ENCODE peak calls at places on chromosome 15, in nine cellular contexts. M is cardiac muscle cell; Z is kidney epithelial cell; W is CD8-positive, alpha-beta T cell; O is GM13977; D is uterus; F is type B pancreatic cell; Y is GM06990; L is PC-3. R is an unnamed sample.
A peak's percentile ranks its signal among the peaks of the same experiment; 100 is the strongest.

GRCh38 chr15:43514241-43515057 is 3.0 kb upstream of the MAP1A start:
- DNase-seq in M (peak; percentile 30), Z (no peak), W (peak; percentile 20), O (peak; percentile 59), D (no peak), F (no peak), Y (no peak), L (peak; percentile 41), R (peak; percentile 18)

GRCh38 chr15:35115155-35115725 is 30.1 kb upstream of the NANOGP8 start:
- DNase-seq in M (peak; percentile 38), Z (no peak), W (no peak), O (no peak), D (no peak), F (no peak), Y (no peak), L (no peak), R (no peak)

GRCh38 chr15:57735406-57735805 is 28.9 kb downstream of the POLR2M start:
- DNase-seq in M (no peak), Z (no peak), W (no peak), O (no peak), D (peak; percentile 36), F (no peak), Y (no peak), L (no peak), R (no peak)

GRCh38 chr15:43204016-43204901 is 16.6 kb downstream of the EPB42 start:
- DNase-seq in M (peak; percentile 63), Z (no peak), W (peak; percentile 50), O (peak; percentile 65), D (no peak), F (no peak), Y (no peak), L (peak; percentile 73), R (peak; percentile 41)

GRCh38 chr15:42104095-42104891 is 9.9 kb upstream of the PLA2G4D start:
- DNase-seq in M (peak; percentile 57), Z (no peak), W (no peak), O (no peak), D (no peak), F (no peak), Y (no peak), L (no peak), R (no peak)

GRCh38 chr15:94460624-94461023 is 229.3 kb downstream of the MCTP2 start:
- DNase-seq in M (no peak), Z (no peak), W (no peak), O (no peak), D (no peak), F (no peak), Y (no peak), L (no peak), R (no peak)

GRCh38 chr15:31442203-31443090 is 115.8 kb downstream of the KLF13 start:
- DNase-seq in M (peak; percentile 71), Z (peak; percentile 26), W (no peak), O (no peak), D (peak; percentile 53), F (no peak), Y (no peak), L (peak; percentile 2), R (no peak)

GRCh38 chr15:67815036-67815592 is 10.2 kb upstream of the SKOR1 start:
- DNase-seq in M (no peak), Z (no peak), W (no peak), O (no peak), D (no peak), F (no peak), Y (no peak), L (no peak), R (no peak)

GRCh38 chr15:48547305-48547704 is 98.2 kb downstream of the FBN1 start:
- DNase-seq in M (peak; percentile 79), Z (no peak), W (no peak), O (no peak), D (no peak), F (no peak), Y (no peak), L (no peak), R (no peak)

GRCh38 chr15:90001062-90001682 is at the start of gene ZNF710:
- DNase-seq in M (peak; percentile 80), Z (no peak), W (peak; percentile 34), O (peak; percentile 87), D (peak; percentile 65), F (no peak), Y (peak; percentile 51), L (peak; percentile 48), R (peak; percentile 22)

GRCh38 chr15:31299588-31300207 is 26.9 kb upstream of the KLF13 start:
- DNase-seq in M (no peak), Z (no peak), W (peak; percentile 4), O (no peak), D (no peak), F (peak; percentile 49), Y (no peak), L (no peak), R (no peak)

DNA sequence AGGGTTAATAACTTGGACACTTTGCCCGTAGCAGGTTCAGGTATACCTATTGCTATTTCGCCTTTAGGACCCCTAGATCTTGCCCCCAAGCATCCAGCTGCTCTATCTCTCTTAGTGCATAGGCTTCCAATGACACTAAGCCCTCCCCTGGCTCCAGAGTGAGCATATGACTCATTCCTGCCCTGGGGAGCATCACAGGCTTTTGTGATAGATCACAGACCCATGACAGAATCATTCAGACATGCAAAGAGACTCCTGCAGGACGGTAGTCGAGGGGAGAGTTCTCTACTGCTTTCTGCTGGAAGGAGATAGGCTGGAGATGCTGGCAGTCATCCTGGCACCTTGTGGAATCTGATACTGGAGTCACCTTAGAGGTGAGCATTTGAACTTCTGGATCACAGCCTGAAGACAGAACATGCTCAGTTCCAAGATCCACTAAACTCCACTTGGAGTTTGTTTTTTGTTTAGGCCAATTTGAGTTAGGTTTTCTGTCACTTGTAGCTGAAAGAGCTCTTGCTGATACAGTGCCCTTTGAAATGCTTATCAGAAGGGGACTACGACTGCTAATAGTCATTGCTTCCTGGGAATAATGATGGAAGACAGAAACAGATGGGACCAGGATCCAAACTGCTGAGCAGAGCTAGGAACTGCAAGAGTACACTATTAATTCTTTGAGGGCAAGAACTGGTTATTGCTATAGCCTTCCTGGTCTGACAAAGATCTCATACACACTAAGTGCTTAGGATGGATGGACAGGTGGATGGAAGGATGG is 11.0 kb downstream of the LYSMD2 start:
- DNase-seq in M (peak; percentile 80), Z (peak; percentile 76), W (peak; percentile 45), O (peak; percentile 49), D (peak; percentile 91), F (no peak), Y (peak; percentile 60), L (peak; percentile 86), R (no peak)
- TF ChIP-seq CTCF in M (no peak), Z (no peak), W (no peak), O (no peak), D (no peak), F (no peak), Y (no peak), L (no peak), R (no peak)

DNA sequence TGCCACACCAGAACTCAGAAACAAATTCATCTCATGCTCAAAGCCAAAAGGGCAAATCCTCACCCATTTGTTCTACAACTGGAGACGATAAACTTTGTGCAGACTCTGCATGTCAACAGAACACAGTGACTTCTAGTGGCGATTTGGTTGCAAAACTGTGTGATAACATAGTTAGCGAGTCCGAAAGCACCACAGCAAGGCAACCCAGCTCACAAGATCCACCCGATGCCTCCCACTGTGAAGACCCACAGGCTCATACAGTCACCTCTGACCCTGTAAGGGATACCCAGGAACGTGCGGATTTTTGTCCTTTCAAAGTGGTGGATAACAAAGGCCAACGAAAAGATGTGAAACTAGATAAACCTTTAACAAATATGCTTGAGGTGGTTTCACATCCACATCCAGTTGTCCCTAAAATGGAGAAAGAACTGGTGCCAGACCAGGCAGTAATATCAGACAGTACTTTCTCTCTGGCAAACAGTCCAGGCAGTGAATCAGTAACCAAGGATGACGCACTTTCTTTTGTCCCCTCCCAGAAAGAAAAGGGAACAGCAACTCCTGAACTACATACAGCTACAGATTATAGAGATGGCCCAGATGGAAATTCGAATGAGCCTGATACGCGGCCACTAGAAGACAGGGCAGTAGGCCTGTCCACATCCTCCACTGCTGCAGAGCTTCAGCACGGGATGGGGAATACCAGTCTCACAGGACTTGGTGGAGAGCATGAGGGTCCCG is 199.7 kb downstream of the AKAP13 start:
- DNase-seq in M (peak; percentile 85), Z (no peak), W (no peak), O (no peak), D (peak; percentile 59), F (no peak), Y (no peak), L (no peak), R (no peak)
- TF ChIP-seq CTCF in M (peak; percentile 19), Z (no peak), W (no peak), O (no peak), D (no peak), F (no peak), Y (peak; percentile 27), L (peak; percentile 21), R (no peak)

GRCh38 chr15:88661041-88661765 is 22.4 kb downstream of the ISG20 start:
- DNase-seq in M (no peak), Z (no peak), W (no peak), O (no peak), D (no peak), F (no peak), Y (no peak), L (no peak), R (no peak)

GRCh38 chr15:88661766-88662556 is 23.1 kb downstream of the ISG20 start:
- DNase-seq in M (peak; percentile 30), Z (no peak), W (no peak), O (no peak), D (no peak), F (no peak), Y (no peak), L (no peak), R (no peak)

GRCh38 chr15:88658972-88659931 is 20.4 kb downstream of the ISG20 start:
- DNase-seq in M (peak; percentile 79), Z (no peak), W (no peak), O (no peak), D (no peak), F (no peak), Y (no peak), L (peak; percentile 89), R (no peak)

GRCh38 chr15:88663216-88663615 is 24.4 kb downstream of the ISG20 start:
- DNase-seq in M (peak; percentile 34), Z (no peak), W (no peak), O (no peak), D (no peak), F (peak; percentile 40), Y (no peak), L (peak; percentile 62), R (no peak)

DNA sequence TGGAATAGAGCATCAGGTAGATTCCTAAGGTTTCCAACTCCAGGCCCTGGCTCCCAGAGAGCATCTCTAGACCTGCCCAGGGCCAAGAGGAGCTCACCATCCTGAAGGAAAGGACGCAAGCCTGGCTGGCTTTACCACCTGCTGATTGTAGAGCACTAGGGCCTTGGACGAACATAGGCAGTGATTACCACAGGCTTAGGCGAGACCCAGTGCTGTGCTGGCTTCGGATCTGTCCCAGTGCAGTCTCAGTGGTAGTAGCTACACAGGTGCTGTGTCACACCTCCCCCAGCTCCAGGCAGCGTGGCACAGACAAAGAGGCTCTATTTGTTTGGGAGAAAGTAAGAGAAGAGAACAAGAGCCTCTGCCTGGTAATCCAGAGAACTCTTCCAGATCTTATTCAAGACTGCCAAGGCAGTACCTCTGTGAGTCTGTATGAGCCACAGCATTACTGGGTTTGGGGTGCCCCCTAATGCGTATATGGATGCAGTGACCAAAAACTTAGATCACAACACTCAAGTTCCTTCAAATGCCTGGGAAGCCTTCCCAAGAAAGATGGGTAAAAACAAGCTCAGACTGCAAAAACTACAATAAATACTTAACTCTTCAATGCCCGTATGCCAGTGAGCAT is 25.4 kb downstream of the ISG20 start:
- DNase-seq in M (peak; percentile 38), Z (no peak), W (peak; percentile 60), O (no peak), D (no peak), F (peak; percentile 20), Y (no peak), L (no peak), R (no peak)
- TF ChIP-seq CTCF in M (peak; percentile 7), Z (no peak), W (peak; percentile 63), O (peak; percentile 44), D (peak; percentile 44), F (no peak), Y (peak; percentile 45), L (no peak), R (no peak)

GRCh38 chr15:99390667-99391066 is 139.4 kb downstream of the LRRC28 start:
- DNase-seq in M (no peak), Z (no peak), W (no peak), O (no peak), D (no peak), F (no peak), Y (no peak), L (peak; percentile 8), R (no peak)
- TF ChIP-seq CTCF in M (peak; percentile 14), Z (no peak), W (no peak), O (no peak), D (no peak), F (no peak), Y (no peak), L (peak; percentile 39), R (no peak)

R was measured in neural crest cell.